ENCODE peak calls at places on chromosome 22, in nine cellular contexts. One of them, this sample, is unnamed.

GRCh38 chr22:45867118-45867905 is 109.7 kb downstream of the WNT7B start:
- DNase-seq in WTC11: peak; percentile 53
- DNase-seq in foreskin fibroblast: peak; percentile 64
- DNase-seq in GM23338: peak; percentile 72
- DNase-seq in HFF-Myc: no peak
- DNase-seq in GM12891: no peak
- DNase-seq in NCI-H1092 treated with DMSO at 0.1 percent for 48 hours: no peak
- DNase-seq in stimulated activated effector memory CD8-positive, alpha-beta T cell treated with anti-CD3 and anti-CD28 coated beads, Interleukin-12 subunit alpha, Interleukin-12 subunit beta, amount 100 ng/mL, for 72 hours: peak; percentile 46
- DNase-seq in NCI-H1436 treated with DMSO at 0.1 percent for 48 hours: no peak
- DNase-seq in this sample: no peak

GRCh38 chr22:41995211-41995610 is 3.4 kb upstream of the WBP2NL start:
- DNase-seq in GM12891: no peak
- DNase-seq in NCI-H1092 treated with DMSO at 0.1 percent for 48 hours: no peak
- DNase-seq in foreskin fibroblast: no peak
- DNase-seq in HFF-Myc: no peak
- DNase-seq in GM23338: no peak
- DNase-seq in NCI-H1436 treated with DMSO at 0.1 percent for 48 hours: no peak
- DNase-seq in WTC11: no peak
- DNase-seq in stimulated activated effector memory CD8-positive, alpha-beta T cell treated with anti-CD3 and anti-CD28 coated beads, Interleukin-12 subunit alpha, Interleukin-12 subunit beta, amount 100 ng/mL, for 72 hours: no peak
- DNase-seq in this sample: no peak

GRCh38 chr22:36838119-36839030 is 21.5 kb upstream of the PVALB start:
- DNase-seq in GM23338: no peak
- DNase-seq in NCI-H1436 treated with DMSO at 0.1 percent for 48 hours: no peak
- DNase-seq in NCI-H1092 treated with DMSO at 0.1 percent for 48 hours: peak; percentile 9
- DNase-seq in WTC11: no peak
- DNase-seq in GM12891: no peak
- DNase-seq in stimulated activated effector memory CD8-positive, alpha-beta T cell treated with anti-CD3 and anti-CD28 coated beads, Interleukin-12 subunit alpha, Interleukin-12 subunit beta, amount 100 ng/mL, for 72 hours: no peak
- DNase-seq in HFF-Myc: no peak
- DNase-seq in foreskin fibroblast: no peak
- DNase-seq in this sample: no peak

GRCh38 chr22:41620646-41621098 is at the start of gene DESI1:
- DNase-seq in stimulated activated effector memory CD8-positive, alpha-beta T cell treated with anti-CD3 and anti-CD28 coated beads, Interleukin-12 subunit alpha, Interleukin-12 subunit beta, amount 100 ng/mL, for 72 hours: no peak
- DNase-seq in WTC11: no peak
- DNase-seq in GM23338: peak; percentile 67
- DNase-seq in foreskin fibroblast: no peak
- DNase-seq in GM12891: peak; percentile 32
- DNase-seq in NCI-H1092 treated with DMSO at 0.1 percent for 48 hours: no peak
- DNase-seq in HFF-Myc: no peak
- DNase-seq in NCI-H1436 treated with DMSO at 0.1 percent for 48 hours: no peak
- DNase-seq in this sample: no peak

GRCh38 chr22:36986242-36986821 is 32.9 kb downstream of the TST start:
- DNase-seq in foreskin fibroblast: peak; percentile 38
- DNase-seq in HFF-Myc: no peak
- DNase-seq in GM23338: peak; percentile 63
- DNase-seq in NCI-H1436 treated with DMSO at 0.1 percent for 48 hours: no peak
- DNase-seq in stimulated activated effector memory CD8-positive, alpha-beta T cell treated with anti-CD3 and anti-CD28 coated beads, Interleukin-12 subunit alpha, Interleukin-12 subunit beta, amount 100 ng/mL, for 72 hours: peak; percentile 80
- DNase-seq in NCI-H1092 treated with DMSO at 0.1 percent for 48 hours: no peak
- DNase-seq in GM12891: peak; percentile 33
- DNase-seq in WTC11: peak; percentile 74
- DNase-seq in this sample: no peak

GRCh38 chr22:28029201-28029948 is 110.3 kb upstream of the PITPNB start:
- DNase-seq in NCI-H1092 treated with DMSO at 0.1 percent for 48 hours: peak; percentile 95
- DNase-seq in stimulated activated effector memory CD8-positive, alpha-beta T cell treated with anti-CD3 and anti-CD28 coated beads, Interleukin-12 subunit alpha, Interleukin-12 subunit beta, amount 100 ng/mL, for 72 hours: no peak
- DNase-seq in HFF-Myc: no peak
- DNase-seq in WTC11: no peak
- DNase-seq in NCI-H1436 treated with DMSO at 0.1 percent for 48 hours: peak; percentile 40
- DNase-seq in foreskin fibroblast: peak; percentile 61
- DNase-seq in GM12891: no peak
- DNase-seq in GM23338: peak; percentile 24
- DNase-seq in this sample: no peak

GRCh38 chr22:35610741-35611140 is 6.4 kb downstream of the MB start:
- DNase-seq in stimulated activated effector memory CD8-positive, alpha-beta T cell treated with anti-CD3 and anti-CD28 coated beads, Interleukin-12 subunit alpha, Interleukin-12 subunit beta, amount 100 ng/mL, for 72 hours: no peak
- DNase-seq in NCI-H1092 treated with DMSO at 0.1 percent for 48 hours: no peak
- DNase-seq in GM23338: no peak
- DNase-seq in WTC11: no peak
- DNase-seq in HFF-Myc: no peak
- DNase-seq in GM12891: no peak
- DNase-seq in foreskin fibroblast: no peak
- DNase-seq in NCI-H1436 treated with DMSO at 0.1 percent for 48 hours: no peak
- DNase-seq in this sample: no peak

GRCh38 chr22:39244496-39245129 is at the start of gene PDGFB:
- DNase-seq in foreskin fibroblast: no peak
- DNase-seq in NCI-H1092 treated with DMSO at 0.1 percent for 48 hours: no peak
- DNase-seq in NCI-H1436 treated with DMSO at 0.1 percent for 48 hours: no peak
- DNase-seq in HFF-Myc: no peak
- DNase-seq in WTC11: no peak
- DNase-seq in stimulated activated effector memory CD8-positive, alpha-beta T cell treated with anti-CD3 and anti-CD28 coated beads, Interleukin-12 subunit alpha, Interleukin-12 subunit beta, amount 100 ng/mL, for 72 hours: no peak
- DNase-seq in GM23338: peak; percentile 52
- DNase-seq in GM12891: no peak
- DNase-seq in this sample: no peak

GRCh38 chr22:19958083-19959042 is 16.7 kb upstream of the TXNRD2 start:
- DNase-seq in GM12891: no peak
- DNase-seq in HFF-Myc: no peak
- DNase-seq in GM23338: no peak
- DNase-seq in NCI-H1092 treated with DMSO at 0.1 percent for 48 hours: no peak
- DNase-seq in WTC11: peak; percentile 10
- DNase-seq in NCI-H1436 treated with DMSO at 0.1 percent for 48 hours: no peak
- DNase-seq in stimulated activated effector memory CD8-positive, alpha-beta T cell treated with anti-CD3 and anti-CD28 coated beads, Interleukin-12 subunit alpha, Interleukin-12 subunit beta, amount 100 ng/mL, for 72 hours: no peak
- DNase-seq in foreskin fibroblast: peak; percentile 80
- DNase-seq in this sample: no peak

GRCh38 chr22:43110927-43111623 is 525 bp downstream of the BIK start:
- DNase-seq in WTC11: peak; percentile 45
- DNase-seq in HFF-Myc: no peak
- DNase-seq in NCI-H1092 treated with DMSO at 0.1 percent for 48 hours: no peak
- DNase-seq in GM23338: peak; percentile 64
- DNase-seq in GM12891: peak; percentile 55
- DNase-seq in stimulated activated effector memory CD8-positive, alpha-beta T cell treated with anti-CD3 and anti-CD28 coated beads, Interleukin-12 subunit alpha, Interleukin-12 subunit beta, amount 100 ng/mL, for 72 hours: peak; percentile 52
- DNase-seq in NCI-H1436 treated with DMSO at 0.1 percent for 48 hours: no peak
- DNase-seq in foreskin fibroblast: peak; percentile 23
- DNase-seq in this sample: no peak

This sample was measured in stimulated activated naive B cell treated with anti-CD40 and anti-IgM and Interleukin-4, amounts not matched to agents 10 μg/mL and 1 μg/mL and 100 μg/mL, for 72 hours.